ENCODE peak calls at places on chromosomes 2 and 18, in seven cellular contexts. One of them, this sample, is unnamed.
A peak's percentile ranks its signal among the peaks of the same experiment; 100 is the strongest.

GRCh38 chr2:69831354-69831905 is 2.0 kb downstream of the GMCL1 start:
- DNase-seq in H1: no peak
- DNase-seq in GM20000: no peak
- DNase-seq in nephron progenitor cell: no peak
- DNase-seq in psoas muscle: no peak
- DNase-seq in AG04450: no peak
- DNase-seq in PC-9: no peak
- DNase-seq in this sample: no peak

GRCh38 chr2:66488946-66489345 is 54.0 kb downstream of the MEIS1 start:
- DNase-seq in AG04450: no peak
- DNase-seq in GM20000: no peak
- DNase-seq in PC-9: no peak
- DNase-seq in psoas muscle: no peak
- DNase-seq in nephron progenitor cell: no peak
- DNase-seq in H1: no peak
- DNase-seq in this sample: no peak

GRCh38 chr2:174561283-174562275 is 36.0 kb downstream of the WIPF1 start:
- DNase-seq in GM20000: no peak
- DNase-seq in nephron progenitor cell: no peak
- DNase-seq in H1: no peak
- DNase-seq in AG04450: peak; percentile 16
- DNase-seq in psoas muscle: peak; percentile 83
- DNase-seq in PC-9: no peak
- DNase-seq in this sample: no peak

GRCh38 chr2:44777542-44777941 is 164.0 kb upstream of the SIX3 start:
- DNase-seq in PC-9: no peak
- DNase-seq in AG04450: no peak
- DNase-seq in H1: no peak
- DNase-seq in psoas muscle: no peak
- DNase-seq in GM20000: no peak
- DNase-seq in nephron progenitor cell: peak; percentile 34
- DNase-seq in this sample: no peak

GRCh38 chr2:136538489-136538888 is 226.9 kb upstream of the THSD7B start:
- DNase-seq in AG04450: no peak
- DNase-seq in nephron progenitor cell: no peak
- DNase-seq in PC-9: no peak
- DNase-seq in GM20000: no peak
- DNase-seq in psoas muscle: no peak
- DNase-seq in H1: no peak
- DNase-seq in this sample: no peak

GRCh38 chr2:57218206-57218605 is 828.4 kb upstream of the VRK2 start:
- DNase-seq in H1: no peak
- DNase-seq in PC-9: no peak
- DNase-seq in GM20000: no peak
- DNase-seq in psoas muscle: no peak
- DNase-seq in nephron progenitor cell: no peak
- DNase-seq in AG04450: no peak
- DNase-seq in this sample: no peak

GRCh38 chr2:71453404-71454220 is at the start of gene DYSF:
- DNase-seq in AG04450: no peak
- DNase-seq in GM20000: peak; percentile 11
- DNase-seq in psoas muscle: peak; percentile 91
- DNase-seq in nephron progenitor cell: peak; percentile 79
- DNase-seq in H1: peak; percentile 87
- DNase-seq in PC-9: peak; percentile 69
- DNase-seq in this sample: no peak

GRCh38 chr2:2799151-2799697 is 468.1 kb upstream of the MYT1L start:
- DNase-seq in AG04450: no peak
- DNase-seq in nephron progenitor cell: no peak
- DNase-seq in H1: no peak
- DNase-seq in psoas muscle: no peak
- DNase-seq in PC-9: no peak
- DNase-seq in GM20000: no peak
- DNase-seq in this sample: no peak

GRCh38 chr2:119169717-119170116 is 11.2 kb upstream of the C1QL2 start:
- DNase-seq in psoas muscle: no peak
- DNase-seq in H1: no peak
- DNase-seq in PC-9: no peak
- DNase-seq in GM20000: no peak
- DNase-seq in nephron progenitor cell: no peak
- DNase-seq in AG04450: no peak
- DNase-seq in this sample: no peak

GRCh38 chr2:79612999-79613398 is 100.1 kb downstream of the CTNNA2 start:
- DNase-seq in PC-9: no peak
- DNase-seq in H1: no peak
- DNase-seq in AG04450: no peak
- DNase-seq in GM20000: no peak
- DNase-seq in psoas muscle: no peak
- DNase-seq in nephron progenitor cell: no peak
- DNase-seq in this sample: no peak

GRCh38 chr18:21243041-21243431 is 1.0 kb downstream of the GREB1L start:
- DNase-seq in PC-9: no peak
- DNase-seq in psoas muscle: no peak
- DNase-seq in AG04450: no peak
- DNase-seq in H1: peak; percentile 55
- DNase-seq in GM20000: peak; percentile 33
- DNase-seq in nephron progenitor cell: no peak
- DNase-seq in this sample: no peak

GRCh38 chr2:234164499-234165409 is 114.3 kb downstream of the SPP2 start:
- DNase-seq in psoas muscle: no peak
- DNase-seq in H1: no peak
- DNase-seq in PC-9: no peak
- DNase-seq in AG04450: no peak
- DNase-seq in nephron progenitor cell: no peak
- DNase-seq in GM20000: no peak
- DNase-seq in this sample: no peak

GRCh38 chr2:223941579-223942277 is 3.4 kb downstream of the WDFY1 start:
- DNase-seq in H1: no peak
- DNase-seq in PC-9: peak; percentile 95
- DNase-seq in AG04450: no peak
- DNase-seq in psoas muscle: no peak
- DNase-seq in nephron progenitor cell: no peak
- DNase-seq in GM20000: peak; percentile 61
- DNase-seq in this sample: no peak

GRCh38 chr18:75208055-75208835 is 694 bp downstream of the PTGR3 start:
- DNase-seq in AG04450: no peak
- DNase-seq in H1: peak; percentile 62
- DNase-seq in PC-9: peak; percentile 47
- DNase-seq in psoas muscle: peak; percentile 82
- DNase-seq in nephron progenitor cell: peak; percentile 57
- DNase-seq in GM20000: peak; percentile 55
- DNase-seq in this sample: peak; percentile 62

GRCh38 chr2:120496759-120497158 is 150.8 kb downstream of the INHBB start:
- DNase-seq in PC-9: no peak
- DNase-seq in AG04450: no peak
- DNase-seq in GM20000: no peak
- DNase-seq in psoas muscle: no peak
- DNase-seq in nephron progenitor cell: no peak
- DNase-seq in H1: no peak
- DNase-seq in this sample: no peak

GRCh38 chr18:56451188-56451587 is 187.2 kb downstream of the TXNL1 start:
- DNase-seq in PC-9: peak; percentile 72
- DNase-seq in H1: no peak
- DNase-seq in nephron progenitor cell: no peak
- DNase-seq in AG04450: no peak
- DNase-seq in psoas muscle: no peak
- DNase-seq in GM20000: no peak
- DNase-seq in this sample: no peak

GRCh38 chr2:34070196-34070595 is 471.1 kb upstream of the FAM98A start:
- DNase-seq in nephron progenitor cell: no peak
- DNase-seq in AG04450: no peak
- DNase-seq in GM20000: no peak
- DNase-seq in H1: no peak
- DNase-seq in psoas muscle: no peak
- DNase-seq in PC-9: no peak
- DNase-seq in this sample: no peak

GRCh38 chr2:3451926-3452671 is 67.2 kb downstream of the ADI1 start:
- DNase-seq in GM20000: no peak
- DNase-seq in PC-9: no peak
- DNase-seq in psoas muscle: peak; percentile 21
- DNase-seq in AG04450: no peak
- DNase-seq in H1: peak; percentile 43
- DNase-seq in nephron progenitor cell: no peak
- DNase-seq in this sample: no peak

GRCh38 chr2:46300406-46300832 is 3.2 kb downstream of the EPAS1 start:
- DNase-seq in psoas muscle: no peak
- DNase-seq in nephron progenitor cell: no peak
- DNase-seq in H1: no peak
- DNase-seq in GM20000: no peak
- DNase-seq in PC-9: no peak
- DNase-seq in AG04450: no peak
- DNase-seq in this sample: no peak

GRCh38 chr2:171225302-171225980 is 64.7 kb upstream of the TLK1 start:
- DNase-seq in psoas muscle: no peak
- DNase-seq in nephron progenitor cell: no peak
- DNase-seq in PC-9: peak; percentile 92
- DNase-seq in GM20000: no peak
- DNase-seq in H1: no peak
- DNase-seq in AG04450: peak; percentile 79
- DNase-seq in this sample: no peak

GRCh38 chr18:5890261-5890605 is 5.1 kb downstream of the TMEM200C start:
- DNase-seq in AG04450: no peak
- DNase-seq in psoas muscle: no peak
- DNase-seq in PC-9: no peak
- DNase-seq in GM20000: no peak
- DNase-seq in nephron progenitor cell: no peak
- DNase-seq in H1: peak; percentile 78
- DNase-seq in this sample: no peak

GRCh38 chr2:114400890-114401289 is 41.6 kb upstream of the DPP10 start:
- DNase-seq in AG04450: no peak
- DNase-seq in H1: no peak
- DNase-seq in psoas muscle: no peak
- DNase-seq in PC-9: no peak
- DNase-seq in GM20000: no peak
- DNase-seq in nephron progenitor cell: no peak
- DNase-seq in this sample: no peak

GRCh38 chr2:108454440-108454839 is 5.4 kb downstream of the GCC2 start:
- DNase-seq in GM20000: no peak
- DNase-seq in AG04450: no peak
- DNase-seq in PC-9: no peak
- DNase-seq in psoas muscle: no peak
- DNase-seq in H1: no peak
- DNase-seq in nephron progenitor cell: no peak
- DNase-seq in this sample: no peak

DNA sequence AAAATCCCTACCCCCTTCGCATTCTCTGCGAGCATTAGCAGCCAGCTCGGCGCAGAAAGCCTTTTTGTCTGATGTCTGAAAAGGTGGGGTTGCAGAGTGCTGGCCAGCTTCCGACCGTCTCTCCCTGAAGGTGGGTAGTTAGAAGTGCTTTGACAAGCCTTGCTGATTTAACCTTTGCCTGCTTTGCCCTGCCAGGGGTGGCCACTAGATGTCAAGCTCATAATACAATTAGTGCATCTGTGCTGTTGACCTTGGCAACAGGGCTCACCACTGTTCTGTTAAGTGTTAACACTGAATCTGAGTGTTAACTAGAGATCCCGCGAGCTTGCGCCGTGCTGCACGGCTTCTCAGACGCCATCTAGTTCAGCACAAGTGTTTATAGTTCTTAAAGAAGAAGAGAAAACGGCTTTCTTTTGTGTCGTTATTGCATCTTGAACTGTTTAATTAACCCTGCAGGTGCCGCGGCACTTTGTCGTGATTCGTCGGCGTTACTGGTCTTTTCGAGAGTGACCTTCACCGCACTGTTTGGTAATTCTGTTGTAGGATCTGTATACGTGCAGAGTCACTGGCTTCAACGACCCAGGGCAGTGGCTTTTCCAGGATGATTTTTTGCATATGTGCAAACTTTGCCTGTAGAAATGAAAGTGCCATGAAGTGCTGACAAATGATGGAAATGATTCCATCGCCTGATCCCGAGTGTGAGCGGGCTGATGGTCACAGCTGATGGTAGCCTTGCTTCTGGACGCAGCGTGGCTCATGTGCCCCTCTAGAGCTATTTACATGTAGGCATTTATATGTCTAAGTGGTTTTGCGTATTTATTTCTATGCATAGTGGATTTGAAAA is 5.5 kb downstream of the SALL3 start:
- DNase-seq in psoas muscle: no peak
- DNase-seq in GM20000: peak; percentile 77
- DNase-seq in AG04450: no peak
- DNase-seq in PC-9: no peak
- DNase-seq in H1: no peak
- DNase-seq in nephron progenitor cell: peak; percentile 55
- DNase-seq in this sample: no peak
- TF ChIP-seq CTCF in psoas muscle: peak; percentile 25
- TF ChIP-seq CTCF in GM20000: peak; percentile 59
- TF ChIP-seq CTCF in AG04450: no peak
- TF ChIP-seq CTCF in PC-9: peak; percentile 49
- TF ChIP-seq CTCF in H1: peak; percentile 44
- TF ChIP-seq CTCF in nephron progenitor cell: peak; percentile 45
- TF ChIP-seq CTCF in this sample: no peak

GRCh38 chr2:156192468-156192867 is 140.1 kb downstream of the NR4A2 start:
- DNase-seq in psoas muscle: no peak
- DNase-seq in H1: no peak
- DNase-seq in AG04450: no peak
- DNase-seq in PC-9: no peak
- DNase-seq in nephron progenitor cell: no peak
- DNase-seq in GM20000: no peak
- DNase-seq in this sample: no peak
- TF ChIP-seq CTCF in psoas muscle: no peak
- TF ChIP-seq CTCF in H1: no peak
- TF ChIP-seq CTCF in AG04450: peak; percentile 25
- TF ChIP-seq CTCF in PC-9: peak; percentile 25
- TF ChIP-seq CTCF in nephron progenitor cell: no peak
- TF ChIP-seq CTCF in GM20000: no peak
- TF ChIP-seq CTCF in this sample: no peak

GRCh38 chr2:15860760-15861159 is 79.6 kb upstream of the MYCN start:
- DNase-seq in AG04450: no peak
- DNase-seq in psoas muscle: no peak
- DNase-seq in PC-9: no peak
- DNase-seq in H1: no peak
- DNase-seq in nephron progenitor cell: no peak
- DNase-seq in GM20000: no peak
- DNase-seq in this sample: no peak
- TF ChIP-seq CTCF in AG04450: no peak
- TF ChIP-seq CTCF in psoas muscle: no peak
- TF ChIP-seq CTCF in PC-9: no peak
- TF ChIP-seq CTCF in H1: no peak
- TF ChIP-seq CTCF in nephron progenitor cell: no peak
- TF ChIP-seq CTCF in GM20000: no peak
- TF ChIP-seq CTCF in this sample: no peak

GRCh38 chr2:191462370-191462769 is 215.6 kb upstream of the NABP1 start:
- DNase-seq in H1: no peak
- DNase-seq in psoas muscle: no peak
- DNase-seq in nephron progenitor cell: no peak
- DNase-seq in GM20000: no peak
- DNase-seq in AG04450: no peak
- DNase-seq in PC-9: no peak
- DNase-seq in this sample: no peak
- TF ChIP-seq CTCF in H1: no peak
- TF ChIP-seq CTCF in psoas muscle: no peak
- TF ChIP-seq CTCF in nephron progenitor cell: no peak
- TF ChIP-seq CTCF in GM20000: no peak
- TF ChIP-seq CTCF in AG04450: no peak
- TF ChIP-seq CTCF in PC-9: no peak
- TF ChIP-seq CTCF in this sample: no peak

GRCh38 chr18:36297419-36298112 is at the start of gene FHOD3:
- DNase-seq in psoas muscle: peak; percentile 84
- DNase-seq in AG04450: no peak
- DNase-seq in GM20000: peak; percentile 88
- DNase-seq in nephron progenitor cell: peak; percentile 87
- DNase-seq in H1: peak; percentile 86
- DNase-seq in PC-9: peak; percentile 33
- DNase-seq in this sample: no peak
- TF ChIP-seq CTCF in psoas muscle: no peak
- TF ChIP-seq CTCF in AG04450: no peak
- TF ChIP-seq CTCF in GM20000: no peak
- TF ChIP-seq CTCF in nephron progenitor cell: no peak
- TF ChIP-seq CTCF in H1: no peak
- TF ChIP-seq CTCF in PC-9: no peak
- TF ChIP-seq CTCF in this sample: no peak

GRCh38 chr2:196468394-196468793 is 171.1 kb upstream of the CCDC150 start:
- DNase-seq in psoas muscle: no peak
- DNase-seq in nephron progenitor cell: no peak
- DNase-seq in H1: no peak
- DNase-seq in PC-9: no peak
- DNase-seq in AG04450: no peak
- DNase-seq in GM20000: no peak
- DNase-seq in this sample: no peak
- TF ChIP-seq CTCF in psoas muscle: no peak
- TF ChIP-seq CTCF in nephron progenitor cell: no peak
- TF ChIP-seq CTCF in H1: no peak
- TF ChIP-seq CTCF in PC-9: no peak
- TF ChIP-seq CTCF in AG04450: no peak
- TF ChIP-seq CTCF in GM20000: no peak
- TF ChIP-seq CTCF in this sample: no peak

This sample was measured in mesothelial cell of epicardium.